ENCODE peak calls at places on chromosomes 5 and 9, in five cellular contexts. O is left ventricle myocardium inferior; R is neural progenitor cell; X is ovary; F is CD8-positive, alpha-beta T cell. S is an unnamed sample.

GRCh38 chr9:14846871-14847311 is 63.3 kb downstream of the FREM1 start:
- DNase-seq in F (peak; percentile 51), O (peak; percentile 48), X (no peak), R (peak; percentile 85), S (peak; percentile 79)

GRCh38 chr5:113215401-113216060 is 219.3 kb downstream of the TSSK1B start:
- DNase-seq in F (no peak), X (no peak), O (no peak), R (no peak), S (no peak)

GRCh38 chr5:64767959-64768357 is 533 bp downstream of the SREK1IP1 start:
- DNase-seq in X (no peak), R (peak; percentile 32), O (no peak), F (no peak), S (no peak)

GRCh38 chr5:122102825-122103224 is 24.8 kb upstream of the LOX start:
- DNase-seq in O (no peak), F (no peak), R (no peak), X (no peak), S (peak; percentile 60)

GRCh38 chr5:25573691-25574090 is 928.9 kb upstream of the CDH10 start:
- DNase-seq in X (no peak), O (no peak), F (no peak), R (peak; percentile 35), S (peak; percentile 2)

GRCh38 chr5:157761690-157762611 is 18.4 kb downstream of the LSM11 start:
- DNase-seq in R (peak; percentile 80), F (no peak), X (no peak), O (no peak), S (peak; percentile 72)

GRCh38 chr5:90119531-90119940 is 290.0 kb downstream of the CETN3 start:
- DNase-seq in X (no peak), F (no peak), O (no peak), R (no peak), S (peak; percentile 22)

GRCh38 chr5:24714757-24715156 is 70.0 kb upstream of the CDH10 start:
- DNase-seq in F (no peak), O (no peak), X (no peak), R (no peak), S (peak; percentile 3)

GRCh38 chr5:151719228-151719861 is 32.6 kb upstream of the SPARC start:
- DNase-seq in R (peak; percentile 36), O (no peak), X (peak; percentile 37), F (no peak), S (peak; percentile 51)

GRCh38 chr9:5879419-5880181 is 11.1 kb upstream of the MLANA start:
- DNase-seq in O (no peak), F (no peak), R (peak; percentile 8), X (no peak), S (peak; percentile 81)

GRCh38 chr5:129460121-129460950 is at the start of gene ADAMTS19:
- DNase-seq in F (no peak), R (peak; percentile 68), O (peak; percentile 18), X (no peak), S (peak; percentile 37)

GRCh38 chr9:35112257-35113020 is 3.2 kb downstream of the ATOSB start:
- DNase-seq in O (no peak), X (no peak), F (no peak), R (no peak), S (no peak)

GRCh38 chr5:115627295-115627825 is 1.5 kb upstream of the TMED7 start:
- DNase-seq in R (no peak), X (no peak), O (no peak), F (no peak), S (peak; percentile 84)

GRCh38 chr9:38311382-38312270 is 80.9 kb upstream of the ALDH1B1 start:
- DNase-seq in F (no peak), O (no peak), X (no peak), R (peak; percentile 43), S (no peak)

GRCh38 chr5:31702709-31703108 is 63.8 kb downstream of the PDZD2 start:
- DNase-seq in R (no peak), F (no peak), O (no peak), X (no peak), S (no peak)

GRCh38 chr9:124344291-124345050 is 70.8 kb downstream of the PSMB7 start:
- DNase-seq in O (peak; percentile 15), F (no peak), X (no peak), R (no peak), S (no peak)

GRCh38 chr5:144003636-144004035 is 166.8 kb downstream of the YIPF5 start:
- DNase-seq in O (no peak), F (no peak), R (no peak), X (no peak), S (no peak)

GRCh38 chr5:43623048-43623447 is 20.1 kb downstream of the NNT start:
- DNase-seq in O (no peak), R (no peak), X (no peak), F (no peak), S (no peak)

GRCh38 chr9:117415584-117415937 is 704 bp upstream of the ASTN2 start:
- DNase-seq in R (peak; percentile 52), O (no peak), X (no peak), F (no peak), S (no peak)

GRCh38 chr9:115200711-115201505 is 83.0 kb upstream of the TNC start:
- DNase-seq in X (no peak), R (no peak), O (no peak), F (no peak), S (no peak)
- H3K4me1 ChIP-seq in X (no peaks in the 10 kb centered on the region), R (peaks cover 4% of the 10 kb centered on the region), O (no peaks in the 10 kb centered on the region), F (no peaks in the 10 kb centered on the region), S (peaks cover 45% of the 10 kb centered on the region)

GRCh38 chr9:96766199-96766598 is 11.7 kb downstream of the ZNF510 start:
- DNase-seq in R (no peak), O (no peak), F (no peak), X (no peak), S (no peak)
- H3K36me3 ChIP-seq in R (peaks cover 97% of the 10 kb centered on the region), O (peaks cover 100% of the 10 kb centered on the region), F (peaks cover 55% of the 10 kb centered on the region), X (peaks cover 8% of the 10 kb centered on the region), S (peaks cover 80% of the 10 kb centered on the region)

GRCh38 chr9:31334837-31335528 is 1049.5 kb upstream of the ACO1 start:
- DNase-seq in O (no peak), R (no peak), F (peak; percentile 53), X (no peak), S (no peak)

GRCh38 chr9:31336841-31337240 is 1047.6 kb upstream of the ACO1 start:
- DNase-seq in O (no peak), F (no peak), R (no peak), X (no peak), S (no peak)

GRCh38 chr9:31336391-31336790 is 1048.1 kb upstream of the ACO1 start:
- DNase-seq in R (no peak), F (no peak), X (no peak), O (no peak), S (no peak)

GRCh38 chr9:31335529-31336234 is 1048.8 kb upstream of the ACO1 start:
- DNase-seq in R (no peak), O (no peak), F (no peak), X (no peak), S (no peak)
- H3K27ac ChIP-seq in R (no peak overlapping the region), O (peak overlapping the region; percentile 70), F (peak overlapping the region; percentile 10), X (no peak overlapping the region), S (no peak overlapping the region)

GRCh38 chr9:113563856-113564514 is 100.5 kb downstream of the RGS3 start:
- DNase-seq in O (no peak), X (peak; percentile 3), F (no peak), R (no peak), S (no peak)
- H3K4me1 ChIP-seq in O (peaks cover 83% of the 10 kb centered on the region), X (peaks cover 35% of the 10 kb centered on the region), F (peaks cover 15% of the 10 kb centered on the region), R (peaks cover 18% of the 10 kb centered on the region), S (peaks cover 21% of the 10 kb centered on the region)

GRCh38 chr5:77797133-77797532 is 21.0 kb upstream of the TBCA start:
- DNase-seq in O (no peak), F (no peak), R (no peak), X (no peak), S (no peak)

GRCh38 chr5:77791356-77791755 is 15.2 kb upstream of the TBCA start:
- DNase-seq in X (no peak), O (no peak), R (no peak), F (no peak), S (no peak)

GRCh38 chr5:77795268-77795667 is 19.1 kb upstream of the TBCA start:
- DNase-seq in F (no peak), X (no peak), O (no peak), R (no peak), S (no peak)

DNA sequence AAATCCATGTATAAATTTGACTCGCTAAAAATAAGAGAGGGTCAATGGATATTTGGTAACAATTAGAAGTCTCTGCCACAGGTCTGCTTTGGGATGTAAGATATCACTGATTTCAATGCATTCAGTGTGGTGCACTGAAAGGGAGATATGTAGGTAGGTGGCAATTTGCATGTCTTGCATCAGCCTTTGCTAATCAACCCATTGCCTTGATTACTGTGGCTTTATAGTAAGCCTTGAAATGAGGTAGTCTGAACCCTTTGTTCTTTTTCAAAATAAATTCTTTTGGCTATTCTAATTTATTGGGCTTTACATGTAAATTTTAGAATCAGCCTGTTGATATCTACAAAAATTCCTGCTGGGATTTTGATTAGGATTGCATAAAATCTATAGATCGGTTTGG is 15.8 kb upstream of the TBCA start:
- DNase-seq in O (no peak), X (no peak), R (no peak), F (no peak), S (no peak)
- H3K36me3 ChIP-seq in O (no peaks in the 10 kb centered on the region), X (no peaks in the 10 kb centered on the region), R (peaks cover 4% of the 10 kb centered on the region), F (no peaks in the 10 kb centered on the region), S (no peaks in the 10 kb centered on the region)

DNA sequence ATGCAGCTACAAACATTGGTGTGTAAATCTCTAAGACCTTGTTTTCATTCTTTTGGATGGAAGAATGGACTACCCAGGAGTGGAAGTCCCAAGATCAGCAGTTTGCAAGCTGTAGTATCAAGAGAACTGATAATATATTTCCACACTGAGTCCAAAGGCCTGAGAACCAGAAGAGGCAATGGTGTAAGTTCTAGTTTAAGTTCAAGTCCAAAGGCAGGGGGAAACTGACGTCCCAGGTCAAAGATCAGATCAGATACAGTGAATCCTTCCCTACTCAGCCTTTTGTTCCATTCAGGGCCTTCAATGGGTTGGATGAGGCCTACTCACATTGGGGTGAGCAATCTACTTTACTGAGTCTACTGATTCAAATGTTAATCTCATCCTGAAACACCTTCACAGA is 80.3 kb upstream of the ERBIN start:
- DNase-seq in F (no peak), R (no peak), O (no peak), X (no peak), S (no peak)
- H3K27ac ChIP-seq in F (no peak overlapping the region), R (no peak overlapping the region), O (no peak overlapping the region), X (no peak overlapping the region), S (no peak overlapping the region)

GRCh38 chr9:114227288-114228033 is 72.1 kb downstream of the COL27A1 start:
- DNase-seq in R (no peak), X (no peak), O (no peak), F (no peak), S (no peak)
- H3K4me1 ChIP-seq in R (peaks cover 32% of the 10 kb centered on the region), X (no peaks in the 10 kb centered on the region), O (peaks cover 30% of the 10 kb centered on the region), F (no peaks in the 10 kb centered on the region), S (no peaks in the 10 kb centered on the region)

S was measured in A673.